ENCODE peak calls at places on chromosomes 12 and 14, in five cellular contexts. C is K562, B is transverse colon, K is suprapubic skin, M is GM23338. X is an unnamed sample.

GRCh38 chr12:132554857-132555630 is 55.3 kb downstream of the LRCOL1 start:
- DNase-seq in B (no peak), M (peak; percentile 68), K (no peak), C (peak; percentile 64), X (no peak)

GRCh38 chr14:36748814-36749213 is 87.2 kb downstream of the PAX9 start:
- DNase-seq in B (no peak), K (no peak), M (no peak), C (no peak), X (no peak)

GRCh38 chr12:102023343-102023930 is 38.4 kb downstream of the WASHC3 start:
- DNase-seq in K (no peak), M (no peak), B (no peak), C (no peak), X (no peak)

GRCh38 chr12:57156701-57157403 is 9.4 kb upstream of the LRP1-AS start:
- DNase-seq in C (no peak), M (no peak), B (no peak), K (no peak), X (no peak)

GRCh38 chr12:14186193-14186502 is 179.3 kb upstream of the ATF7IP start:
- DNase-seq in M (no peak), C (no peak), K (no peak), B (no peak), X (no peak)

GRCh38 chr12:104435765-104436164 is 21.0 kb upstream of the CHST11 start:
- DNase-seq in C (no peak), M (no peak), B (no peak), K (no peak), X (no peak)

GRCh38 chr14:36174767-36175424 is 1.6 kb downstream of the PTCSC3 start:
- DNase-seq in C (no peak), M (no peak), K (no peak), B (no peak), X (no peak)

GRCh38 chr14:29740491-29740890 is 187.2 kb downstream of the PRKD1 start:
- DNase-seq in K (no peak), C (no peak), B (no peak), M (no peak), X (no peak)

GRCh38 chr12:9331218-9331626 is 123.0 kb upstream of the PZP start:
- DNase-seq in K (no peak), M (peak; percentile 82), B (peak; percentile 76), C (peak; percentile 65), X (peak; percentile 58)

GRCh38 chr14:85921241-85921640 is 391.3 kb downstream of the FLRT2 start:
- DNase-seq in C (no peak), B (no peak), K (no peak), M (no peak), X (no peak)

GRCh38 chr14:90054803-90055202 is 7.0 kb upstream of the KCNK13 start:
- DNase-seq in M (no peak), B (no peak), C (no peak), K (no peak), X (no peak)

GRCh38 chr12:12272869-12273268 is 6.0 kb upstream of the LRP6 start:
- DNase-seq in C (no peak), K (no peak), B (no peak), M (peak; percentile 70), X (no peak)

GRCh38 chr12:123854918-123855317 is 92.8 kb downstream of the DNAH10 start:
- DNase-seq in M (peak; percentile 34), K (no peak), B (no peak), C (no peak), X (no peak)

GRCh38 chr14:33016611-33017010 is 77.9 kb downstream of the NPAS3 start:
- DNase-seq in K (no peak), C (no peak), B (no peak), M (no peak), X (no peak)

GRCh38 chr12:121072147-121072546 is 33.1 kb upstream of the OASL start:
- DNase-seq in C (no peak), M (no peak), K (no peak), B (no peak), X (no peak)

GRCh38 chr12:131137009-131137835 is 183.5 kb downstream of the ADGRD1 start:
- DNase-seq in M (no peak), K (no peak), C (no peak), B (no peak), X (no peak)

GRCh38 chr14:99559286-99559990 is 44.6 kb downstream of the CCDC85C start:
- DNase-seq in C (no peak), M (no peak), K (no peak), B (no peak), X (no peak)

GRCh38 chr14:73719791-73720190 is 5.6 kb upstream of the PNMA1 start:
- DNase-seq in C (no peak), B (no peak), M (no peak), K (no peak), X (no peak)

GRCh38 chr12:1130571-1130970 is 139.5 kb downstream of the ERC1 start:
- DNase-seq in B (no peak), C (no peak), K (no peak), M (no peak), X (no peak)

GRCh38 chr14:52080817-52081755 is 12.2 kb upstream of the NID2 start:
- DNase-seq in K (no peak), B (no peak), M (no peak), C (no peak), X (no peak)

GRCh38 chr14:83164016-83164415 is 1630.4 kb upstream of the SEL1L start:
- DNase-seq in M (no peak), C (no peak), K (no peak), B (no peak), X (no peak)

GRCh38 chr14:29584992-29585391 is 342.7 kb downstream of the PRKD1 start:
- DNase-seq in M (peak; percentile 66), B (peak; percentile 8), C (no peak), K (no peak), X (no peak)

GRCh38 chr14:25009891-25010290 is 40.1 kb downstream of the STXBP6 start:
- DNase-seq in B (no peak), K (no peak), M (peak; percentile 64), C (no peak), X (no peak)

GRCh38 chr14:33767721-33768457 is 183.0 kb downstream of the EGLN3 start:
- DNase-seq in M (no peak), B (no peak), C (no peak), K (no peak), X (no peak)

GRCh38 chr12:12398026-12398859 is 41.4 kb downstream of the BORCS5 start:
- DNase-seq in C (no peak), K (peak; percentile 76), M (no peak), B (peak; percentile 30), X (peak; percentile 70)

GRCh38 chr12:123743002-123743401 is 19.1 kb upstream of the DNAH10 start:
- DNase-seq in M (no peak), C (no peak), B (no peak), K (no peak), X (no peak)

GRCh38 chr12:95318071-95318545 is 100.5 kb downstream of the VEZT start:
- DNase-seq in K (no peak), M (no peak), B (no peak), C (no peak), X (no peak)

DNA sequence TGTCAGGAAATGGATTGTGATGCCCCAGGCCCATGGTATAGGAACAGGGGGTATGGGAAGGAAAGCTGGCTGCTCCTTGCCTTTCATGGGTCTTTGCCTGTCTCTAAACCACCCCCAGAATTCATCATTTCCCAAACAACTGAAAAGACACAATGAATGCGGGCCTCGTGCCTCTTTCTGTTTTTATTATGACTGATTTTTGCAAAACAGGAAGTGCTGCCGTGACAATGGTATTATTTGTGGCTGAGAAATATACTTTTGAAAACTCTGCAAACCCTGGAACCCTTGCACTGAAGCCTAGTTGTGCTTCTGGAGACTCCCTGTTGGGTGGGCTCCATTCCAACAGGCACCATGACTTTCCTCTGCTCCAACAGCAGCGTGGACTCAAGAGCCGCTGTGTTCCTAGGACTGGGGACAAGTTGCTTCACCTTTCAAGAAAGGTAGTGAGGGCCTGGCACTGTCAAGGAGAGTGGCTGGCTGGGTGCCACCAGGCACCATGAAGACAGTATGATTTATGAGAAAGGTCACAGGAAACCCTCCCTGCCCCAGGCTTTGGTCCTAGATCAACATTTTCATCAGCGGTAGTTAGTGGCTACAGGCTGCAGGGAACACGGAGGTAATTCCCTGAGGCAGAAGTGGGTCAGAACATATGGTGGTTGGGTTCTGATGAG is 4.8 kb upstream of the DGLUCY start:
- DNase-seq in K (peak; percentile 73), C (no peak), M (no peak), B (peak; percentile 46), X (peak; percentile 73)
- TF ChIP-seq POLR2AphosphoS5 in K (no peak), C (no peak), M (no peak), B (no peak), X (no peak)

DNA sequence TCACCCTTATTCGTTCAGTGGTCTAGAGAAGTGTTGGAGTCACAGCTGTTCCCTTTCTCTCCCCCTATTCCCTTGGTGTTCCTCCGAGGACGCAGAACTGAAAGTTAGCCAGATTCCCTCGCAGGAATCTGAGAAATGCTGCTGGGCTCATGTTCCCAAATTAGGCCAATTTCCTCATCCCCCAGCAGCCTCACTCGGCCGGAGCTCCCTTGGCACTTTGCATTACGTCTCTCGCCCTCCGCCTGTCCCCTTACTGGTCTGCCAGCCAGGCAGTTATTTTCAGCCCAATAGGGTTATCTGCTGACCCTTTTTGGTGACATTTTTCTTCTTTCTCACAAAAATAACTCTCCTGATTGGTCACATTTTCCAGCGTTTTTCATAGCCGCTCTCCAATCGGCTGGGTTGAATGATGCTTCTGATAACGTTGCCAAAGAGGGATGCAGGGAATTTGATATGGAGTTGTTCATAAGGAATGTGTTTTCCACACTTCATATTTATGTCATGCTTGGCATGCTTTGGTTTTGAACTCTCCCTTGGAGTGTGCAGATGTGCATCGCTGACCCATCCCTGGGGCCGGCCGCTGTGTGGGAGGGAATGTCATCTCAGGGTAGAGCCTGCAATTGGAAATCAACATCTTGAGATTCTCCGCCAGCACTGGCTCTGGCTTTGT is 9.9 kb downstream of the IFT43 start:
- DNase-seq in B (peak; percentile 23), M (no peak), C (no peak), K (peak; percentile 74), X (no peak)
- TF ChIP-seq POLR2AphosphoS5 in B (no peak), M (no peak), C (no peak), K (no peak), X (no peak)

DNA sequence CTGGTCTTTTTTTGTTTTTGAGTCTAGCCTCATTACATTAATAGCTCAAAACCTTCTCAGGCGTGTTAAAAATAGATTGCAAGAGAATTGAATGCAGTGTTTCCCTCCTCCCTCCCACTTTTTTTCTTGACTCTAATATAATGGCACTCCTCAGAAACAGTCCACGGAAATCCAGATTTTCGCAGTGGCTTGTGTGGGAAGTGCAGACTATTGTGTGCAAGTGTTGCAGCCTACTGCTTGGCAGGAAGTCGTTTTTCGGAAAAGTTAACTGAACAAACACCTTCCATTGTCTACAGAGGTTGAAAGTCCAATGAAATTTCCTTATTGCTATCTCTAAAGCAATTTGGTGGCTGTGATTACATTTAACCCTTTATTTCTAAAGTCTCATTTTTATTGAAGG is 147.9 kb upstream of the E2F7 start:
- DNase-seq in M (no peak), K (no peak), C (no peak), B (peak; percentile 63), X (no peak)
- TF ChIP-seq POLR2AphosphoS5 in M (no peak), K (no peak), C (no peak), B (no peak), X (no peak)

GRCh38 chr12:119096429-119097202 is 82.1 kb upstream of the HSPB8 start:
- DNase-seq in K (no peak), B (no peak), M (peak; percentile 91), C (no peak), X (no peak)
- TF ChIP-seq POLR2AphosphoS5 in K (no peak), B (no peak), M (no peak), C (no peak), X (no peak)